ENCODE peak calls at places on chromosomes 12 and 14, in five cellular contexts. One of them, this sample, is unnamed.
A peak's percentile ranks its signal among the peaks of the same experiment; 100 is the strongest.

GRCh38 chr12:76111209-76111749 is 26.8 kb upstream of the NAP1L1 start:
- DNase-seq in T1000: no peak
- DNase-seq in left lung: no peak
- DNase-seq in activated naive CD8-positive, alpha-beta T cell treated with anti-CD3 and anti-CD28 coated beads, Interleukin-2, amount 50 U/mL, for 24 hours: no peak
- DNase-seq in heart left ventricle: no peak
- DNase-seq in this sample: no peak

GRCh38 chr14:93430889-93431670 is at the start of gene UNC79:
- DNase-seq in T1000: no peak
- DNase-seq in left lung: no peak
- DNase-seq in activated naive CD8-positive, alpha-beta T cell treated with anti-CD3 and anti-CD28 coated beads, Interleukin-2, amount 50 U/mL, for 24 hours: peak; percentile 5
- DNase-seq in heart left ventricle: no peak
- DNase-seq in this sample: no peak

GRCh38 chr14:100871234-100872186 is 32.0 kb downstream of the RTL1 start:
- DNase-seq in T1000: peak; percentile 35
- DNase-seq in left lung: peak; percentile 11
- DNase-seq in activated naive CD8-positive, alpha-beta T cell treated with anti-CD3 and anti-CD28 coated beads, Interleukin-2, amount 50 U/mL, for 24 hours: no peak
- DNase-seq in heart left ventricle: no peak
- DNase-seq in this sample: no peak

GRCh38 chr12:1800646-1801284 is 19.6 kb upstream of the LRTM2 start:
- DNase-seq in T1000: peak; percentile 84
- DNase-seq in left lung: no peak
- DNase-seq in activated naive CD8-positive, alpha-beta T cell treated with anti-CD3 and anti-CD28 coated beads, Interleukin-2, amount 50 U/mL, for 24 hours: no peak
- DNase-seq in heart left ventricle: no peak
- DNase-seq in this sample: no peak

GRCh38 chr12:67348683-67349082 is 79.5 kb downstream of the CAND1 start:
- DNase-seq in T1000: no peak
- DNase-seq in left lung: no peak
- DNase-seq in activated naive CD8-positive, alpha-beta T cell treated with anti-CD3 and anti-CD28 coated beads, Interleukin-2, amount 50 U/mL, for 24 hours: no peak
- DNase-seq in heart left ventricle: no peak
- DNase-seq in this sample: no peak

GRCh38 chr14:99603471-99603933 is 505 bp downstream of the CCDC85C start:
- DNase-seq in T1000: peak; percentile 21
- DNase-seq in left lung: no peak
- DNase-seq in activated naive CD8-positive, alpha-beta T cell treated with anti-CD3 and anti-CD28 coated beads, Interleukin-2, amount 50 U/mL, for 24 hours: peak; percentile 56
- DNase-seq in heart left ventricle: no peak
- DNase-seq in this sample: peak; percentile 25

GRCh38 chr14:68283378-68284123 is 464.0 kb downstream of the RAD51B start:
- DNase-seq in T1000: no peak
- DNase-seq in left lung: no peak
- DNase-seq in activated naive CD8-positive, alpha-beta T cell treated with anti-CD3 and anti-CD28 coated beads, Interleukin-2, amount 50 U/mL, for 24 hours: peak; percentile 56
- DNase-seq in heart left ventricle: peak; percentile 41
- DNase-seq in this sample: peak; percentile 51

GRCh38 chr14:104967414-104968152 is 10.6 kb downstream of the AHNAK2 start:
- DNase-seq in T1000: no peak
- DNase-seq in left lung: peak; percentile 76
- DNase-seq in activated naive CD8-positive, alpha-beta T cell treated with anti-CD3 and anti-CD28 coated beads, Interleukin-2, amount 50 U/mL, for 24 hours: no peak
- DNase-seq in heart left ventricle: peak; percentile 59
- DNase-seq in this sample: no peak

GRCh38 chr12:89988156-89988555 is 279.5 kb upstream of the ATP2B1 start:
- DNase-seq in T1000: no peak
- DNase-seq in left lung: no peak
- DNase-seq in activated naive CD8-positive, alpha-beta T cell treated with anti-CD3 and anti-CD28 coated beads, Interleukin-2, amount 50 U/mL, for 24 hours: no peak
- DNase-seq in heart left ventricle: no peak
- DNase-seq in this sample: no peak

GRCh38 chr12:131699434-131699833 is 11.5 kb upstream of the SFSWAP start:
- DNase-seq in T1000: no peak
- DNase-seq in left lung: no peak
- DNase-seq in activated naive CD8-positive, alpha-beta T cell treated with anti-CD3 and anti-CD28 coated beads, Interleukin-2, amount 50 U/mL, for 24 hours: no peak
- DNase-seq in heart left ventricle: no peak
- DNase-seq in this sample: no peak

GRCh38 chr12:47768323-47768811 is 4.7 kb upstream of the SLC48A1 start:
- DNase-seq in T1000: no peak
- DNase-seq in left lung: no peak
- DNase-seq in activated naive CD8-positive, alpha-beta T cell treated with anti-CD3 and anti-CD28 coated beads, Interleukin-2, amount 50 U/mL, for 24 hours: no peak
- DNase-seq in heart left ventricle: no peak
- DNase-seq in this sample: no peak

GRCh38 chr14:37776791-37777499 is 181.5 kb downstream of the TTC6 start:
- DNase-seq in T1000: no peak
- DNase-seq in left lung: no peak
- DNase-seq in activated naive CD8-positive, alpha-beta T cell treated with anti-CD3 and anti-CD28 coated beads, Interleukin-2, amount 50 U/mL, for 24 hours: no peak
- DNase-seq in heart left ventricle: no peak
- DNase-seq in this sample: no peak

GRCh38 chr12:119715268-119715620 is 47.3 kb downstream of the PRKAB1 start:
- DNase-seq in T1000: no peak
- DNase-seq in left lung: no peak
- DNase-seq in activated naive CD8-positive, alpha-beta T cell treated with anti-CD3 and anti-CD28 coated beads, Interleukin-2, amount 50 U/mL, for 24 hours: no peak
- DNase-seq in heart left ventricle: no peak
- DNase-seq in this sample: no peak

GRCh38 chr12:65781681-65782269 is 42.5 kb upstream of the HMGA2 start:
- DNase-seq in T1000: no peak
- DNase-seq in left lung: no peak
- DNase-seq in activated naive CD8-positive, alpha-beta T cell treated with anti-CD3 and anti-CD28 coated beads, Interleukin-2, amount 50 U/mL, for 24 hours: no peak
- DNase-seq in heart left ventricle: no peak
- DNase-seq in this sample: no peak

GRCh38 chr14:34180428-34180827 is 229.6 kb upstream of the EGLN3 start:
- DNase-seq in T1000: no peak
- DNase-seq in left lung: no peak
- DNase-seq in activated naive CD8-positive, alpha-beta T cell treated with anti-CD3 and anti-CD28 coated beads, Interleukin-2, amount 50 U/mL, for 24 hours: no peak
- DNase-seq in heart left ventricle: no peak
- DNase-seq in this sample: no peak

GRCh38 chr12:58588771-58589170 is 331.5 kb downstream of the LRIG3 start:
- DNase-seq in T1000: no peak
- DNase-seq in left lung: no peak
- DNase-seq in activated naive CD8-positive, alpha-beta T cell treated with anti-CD3 and anti-CD28 coated beads, Interleukin-2, amount 50 U/mL, for 24 hours: no peak
- DNase-seq in heart left ventricle: no peak
- DNase-seq in this sample: no peak

GRCh38 chr12:91191516-91192111 is 9.0 kb upstream of the DCN start:
- DNase-seq in T1000: no peak
- DNase-seq in left lung: no peak
- DNase-seq in activated naive CD8-positive, alpha-beta T cell treated with anti-CD3 and anti-CD28 coated beads, Interleukin-2, amount 50 U/mL, for 24 hours: no peak
- DNase-seq in heart left ventricle: no peak
- DNase-seq in this sample: no peak

GRCh38 chr12:54624316-54625279 is 10.1 kb downstream of the LACRT start:
- DNase-seq in T1000: no peak
- DNase-seq in left lung: no peak
- DNase-seq in activated naive CD8-positive, alpha-beta T cell treated with anti-CD3 and anti-CD28 coated beads, Interleukin-2, amount 50 U/mL, for 24 hours: no peak
- DNase-seq in heart left ventricle: no peak
- DNase-seq in this sample: no peak

GRCh38 chr12:19971396-19971802 is 396.9 kb upstream of the PDE3A start:
- DNase-seq in T1000: no peak
- DNase-seq in left lung: no peak
- DNase-seq in activated naive CD8-positive, alpha-beta T cell treated with anti-CD3 and anti-CD28 coated beads, Interleukin-2, amount 50 U/mL, for 24 hours: no peak
- DNase-seq in heart left ventricle: no peak
- DNase-seq in this sample: no peak

GRCh38 chr14:95915326-95915725 is 38.7 kb downstream of the TUNAR start:
- DNase-seq in T1000: no peak
- DNase-seq in left lung: no peak
- DNase-seq in activated naive CD8-positive, alpha-beta T cell treated with anti-CD3 and anti-CD28 coated beads, Interleukin-2, amount 50 U/mL, for 24 hours: no peak
- DNase-seq in heart left ventricle: no peak
- DNase-seq in this sample: no peak

GRCh38 chr12:88472248-88472647 is 108.0 kb downstream of the KITLG start:
- DNase-seq in T1000: no peak
- DNase-seq in left lung: no peak
- DNase-seq in activated naive CD8-positive, alpha-beta T cell treated with anti-CD3 and anti-CD28 coated beads, Interleukin-2, amount 50 U/mL, for 24 hours: no peak
- DNase-seq in heart left ventricle: no peak
- DNase-seq in this sample: no peak

GRCh38 chr14:86777950-86778602 is 1214.9 kb downstream of the GALC start:
- DNase-seq in T1000: no peak
- DNase-seq in left lung: no peak
- DNase-seq in activated naive CD8-positive, alpha-beta T cell treated with anti-CD3 and anti-CD28 coated beads, Interleukin-2, amount 50 U/mL, for 24 hours: no peak
- DNase-seq in heart left ventricle: no peak
- DNase-seq in this sample: no peak

GRCh38 chr14:93012516-93013367 is 89.8 kb downstream of the CHGA start:
- DNase-seq in T1000: peak; percentile 38
- DNase-seq in left lung: no peak
- DNase-seq in activated naive CD8-positive, alpha-beta T cell treated with anti-CD3 and anti-CD28 coated beads, Interleukin-2, amount 50 U/mL, for 24 hours: no peak
- DNase-seq in heart left ventricle: no peak
- DNase-seq in this sample: no peak

GRCh38 chr12:112599871-112600270 is 181.1 kb downstream of the PTPN11 start:
- DNase-seq in T1000: no peak
- DNase-seq in left lung: no peak
- DNase-seq in activated naive CD8-positive, alpha-beta T cell treated with anti-CD3 and anti-CD28 coated beads, Interleukin-2, amount 50 U/mL, for 24 hours: no peak
- DNase-seq in heart left ventricle: no peak
- DNase-seq in this sample: no peak

GRCh38 chr12:46921754-46922113 is 95.9 kb upstream of the SLC38A4 start:
- DNase-seq in T1000: no peak
- DNase-seq in left lung: no peak
- DNase-seq in activated naive CD8-positive, alpha-beta T cell treated with anti-CD3 and anti-CD28 coated beads, Interleukin-2, amount 50 U/mL, for 24 hours: no peak
- DNase-seq in heart left ventricle: no peak
- DNase-seq in this sample: no peak

GRCh38 chr14:51442513-51443175 is 202.6 kb downstream of the TMX1 start:
- DNase-seq in T1000: peak; percentile 53
- DNase-seq in left lung: no peak
- DNase-seq in activated naive CD8-positive, alpha-beta T cell treated with anti-CD3 and anti-CD28 coated beads, Interleukin-2, amount 50 U/mL, for 24 hours: no peak
- DNase-seq in heart left ventricle: no peak
- DNase-seq in this sample: no peak

GRCh38 chr14:90605430-90605829 is 208.6 kb downstream of the CALM1 start:
- DNase-seq in T1000: no peak
- DNase-seq in left lung: no peak
- DNase-seq in activated naive CD8-positive, alpha-beta T cell treated with anti-CD3 and anti-CD28 coated beads, Interleukin-2, amount 50 U/mL, for 24 hours: no peak
- DNase-seq in heart left ventricle: no peak
- DNase-seq in this sample: no peak

GRCh38 chr12:65946821-65947220 is 122.5 kb downstream of the HMGA2 start:
- DNase-seq in T1000: no peak
- DNase-seq in left lung: no peak
- DNase-seq in activated naive CD8-positive, alpha-beta T cell treated with anti-CD3 and anti-CD28 coated beads, Interleukin-2, amount 50 U/mL, for 24 hours: no peak
- DNase-seq in heart left ventricle: no peak
- DNase-seq in this sample: no peak

GRCh38 chr14:52078721-52079120 is 9.9 kb upstream of the NID2 start:
- DNase-seq in T1000: no peak
- DNase-seq in left lung: no peak
- DNase-seq in activated naive CD8-positive, alpha-beta T cell treated with anti-CD3 and anti-CD28 coated beads, Interleukin-2, amount 50 U/mL, for 24 hours: no peak
- DNase-seq in heart left ventricle: no peak
- DNase-seq in this sample: no peak

GRCh38 chr14:69066396-69067171 is 86.3 kb downstream of the DCAF5 start:
- DNase-seq in T1000: no peak
- DNase-seq in left lung: no peak
- DNase-seq in activated naive CD8-positive, alpha-beta T cell treated with anti-CD3 and anti-CD28 coated beads, Interleukin-2, amount 50 U/mL, for 24 hours: no peak
- DNase-seq in heart left ventricle: no peak
- DNase-seq in this sample: no peak

GRCh38 chr14:96592591-96593388 is 90.6 kb downstream of the PAPOLA start:
- DNase-seq in T1000: no peak
- DNase-seq in left lung: peak; percentile 42
- DNase-seq in activated naive CD8-positive, alpha-beta T cell treated with anti-CD3 and anti-CD28 coated beads, Interleukin-2, amount 50 U/mL, for 24 hours: peak; percentile 67
- DNase-seq in heart left ventricle: peak; percentile 25
- DNase-seq in this sample: peak; percentile 41

GRCh38 chr14:46322730-46323425 is 328.7 kb downstream of the RPL10L start:
- DNase-seq in T1000: no peak
- DNase-seq in left lung: no peak
- DNase-seq in activated naive CD8-positive, alpha-beta T cell treated with anti-CD3 and anti-CD28 coated beads, Interleukin-2, amount 50 U/mL, for 24 hours: no peak
- DNase-seq in heart left ventricle: no peak
- DNase-seq in this sample: no peak

GRCh38 chr14:56338674-56339073 is 220.5 kb downstream of the PELI2 start:
- DNase-seq in T1000: no peak
- DNase-seq in left lung: no peak
- DNase-seq in activated naive CD8-positive, alpha-beta T cell treated with anti-CD3 and anti-CD28 coated beads, Interleukin-2, amount 50 U/mL, for 24 hours: no peak
- DNase-seq in heart left ventricle: no peak
- DNase-seq in this sample: no peak

This sample was measured in activated T-cell treated with anti-CD3 and anti-CD28 coated beads for 1 hour.